ENCODE peak calls at places on chromosomes 7 and 10, in five cellular contexts. N, P, Y, R and B are unnamed samples.

GRCh38 chr7:36312064-36312914 is 77.4 kb upstream of the ANLN start:
- DNase-seq in N (no peak), P (peak), Y (no peak), R (no peak), B (no peak)

GRCh38 chr10:123569436-123570010 is 96.6 kb upstream of the GPR26 start:
- DNase-seq in N (no peak), P (no peak), Y (no peak), R (no peak), B (no peak)

GRCh38 chr7:2908103-2908683 is 64.1 kb upstream of the GNA12 start:
- DNase-seq in N (no peak), P (no peak), Y (no peak), R (no peak), B (no peak)

GRCh38 chr10:112536663-112537062 is 89.6 kb downstream of the VTI1A start:
- DNase-seq in N (no peak), P (no peak), Y (no peak), R (no peak), B (no peak)

GRCh38 chr7:29332027-29332806 is 137.6 kb downstream of the CHN2 start:
- DNase-seq in N (no peak), P (peak), Y (peak), R (no peak), B (no peak)

GRCh38 chr10:71761105-71761511 is 12.2 kb downstream of the VSIR start:
- DNase-seq in N (no peak), P (no peak), Y (no peak), R (no peak), B (no peak)

GRCh38 chr7:2560175-2560695 is 1.5 kb downstream of the IQCE start:
- DNase-seq in N (no peak), P (no peak), Y (no peak), R (no peak), B (no peak)

GRCh38 chr10:58435297-58435696 is 50.1 kb downstream of the TFAM start:
- DNase-seq in N (no peak), P (no peak), Y (no peak), R (no peak), B (no peak)

GRCh38 chr7:129494041-129494440 is 8.3 kb upstream of the SMKR1 start:
- DNase-seq in N (no peak), P (no peak), Y (no peak), R (no peak), B (no peak)

GRCh38 chr7:46285856-46286255 is 364.8 kb upstream of the IGFBP3 start:
- DNase-seq in N (no peak), P (no peak), Y (no peak), R (no peak), B (no peak)

GRCh38 chr7:48179631-48180030 is 8.4 kb downstream of the ABCA13 start:
- DNase-seq in N (no peak), P (no peak), Y (no peak), R (no peak), B (no peak)

GRCh38 chr7:28142650-28143049 is 37.9 kb downstream of the JAZF1 start:
- DNase-seq in N (no peak), P (no peak), Y (no peak), R (no peak), B (no peak)

GRCh38 chr7:8762803-8763202 is 329.4 kb downstream of the NXPH1 start:
- DNase-seq in N (no peak), P (no peak), Y (no peak), R (no peak), B (no peak)

GRCh38 chr10:14405076-14406065 is 74.6 kb upstream of the FRMD4A start:
- DNase-seq in N (no peak), P (no peak), Y (peak), R (no peak), B (no peak)

GRCh38 chr7:2970307-2970664 is 73.4 kb downstream of the CARD11 start:
- DNase-seq in N (no peak), P (no peak), Y (no peak), R (no peak), B (no peak)

GRCh38 chr10:131196176-131196885 is 115.2 kb downstream of the TCERG1L start:
- DNase-seq in N (no peak), P (no peak), Y (no peak), R (no peak), B (no peak)

GRCh38 chr10:48463318-48464003 is 141.4 kb downstream of the ARHGAP22 start:
- DNase-seq in N (no peak), P (no peak), Y (no peak), R (no peak), B (no peak)

GRCh38 chr7:107180378-107180777 is 11.6 kb downstream of the HBP1 start:
- DNase-seq in N (peak), P (no peak), Y (peak), R (peak), B (peak)

GRCh38 chr7:1282679-1283078 is 50.0 kb downstream of the UNCX start:
- DNase-seq in N (no peak), P (no peak), Y (no peak), R (no peak), B (no peak)

GRCh38 chr7:139976055-139976837 is 86.5 kb downstream of the PARP12 start:
- DNase-seq in N (no peak), P (no peak), Y (no peak), R (no peak), B (no peak)

GRCh38 chr7:73717991-73718405 is 1.5 kb downstream of the STX1A start:
- DNase-seq in N (peak), P (no peak), Y (no peak), R (peak), B (no peak)

GRCh38 chr7:15687645-15688025 is 1.2 kb upstream of the MEOX2 start:
- DNase-seq in N (no peak), P (no peak), Y (no peak), R (no peak), B (no peak)

GRCh38 chr10:98404571-98405396 is 10.2 kb downstream of the PYROXD2 start:
- DNase-seq in N (no peak), P (no peak), Y (no peak), R (no peak), B (no peak)

GRCh38 chr7:45888185-45888992 is at the start of gene IGFBP1:
- DNase-seq in N (no peak), P (no peak), Y (peak), R (no peak), B (no peak)

GRCh38 chr7:38179719-38180333 is 1.8 kb downstream of the STARD3NL start:
- DNase-seq in N (no peak), P (no peak), Y (no peak), R (no peak), B (no peak)

GRCh38 chr10:3714526-3714925 is 70.5 kb downstream of the KLF6 start:
- DNase-seq in N (no peak), P (no peak), Y (no peak), R (no peak), B (no peak)

GRCh38 chr7:125357681-125358440 is 428.2 kb upstream of the POT1 start:
- DNase-seq in N (no peak), P (no peak), Y (no peak), R (no peak), B (no peak)

GRCh38 chr7:46909601-46910051 is 672.3 kb downstream of the TNS3 start:
- DNase-seq in N (no peak), P (no peak), Y (no peak), R (no peak), B (no peak)

GRCh38 chr7:128197989-128198580 is 43.0 kb upstream of the LEP start:
- DNase-seq in N (no peak), P (no peak), Y (no peak), R (no peak), B (no peak)

GRCh38 chr10:71880425-71881306 is 29.6 kb upstream of the PSAP start:
- DNase-seq in N (no peak), P (no peak), Y (no peak), R (no peak), B (no peak)

GRCh38 chr10:86522385-86522855 is 828 bp upstream of the WAPL start:
- DNase-seq in N (no peak), P (no peak), Y (no peak), R (no peak), B (no peak)

GRCh38 chr7:120997902-120998301 is 9.4 kb downstream of the CPED1 start:
- DNase-seq in N (no peak), P (no peak), Y (no peak), R (no peak), B (no peak)